ENCODE peak calls at places on chromosomes 16 and 17, in nine cellular contexts. T is nephron progenitor cell; E is memory B cell; X is SHP77 treated with DMSO at 0.1 percent for 48 hours; S is stimulated activated CD4-positive, alpha-beta T cell treated with anti-CD3 and anti-CD28 coated beads, Interleukin-1b, Interleukin-23, amount 100 ng/mL, for 24 hours; L is GM23248; D is aorta; U is hypothalamus; G is omental fat pad. K is an unnamed sample.

GRCh38 chr17:855594-855993 is 73.4 kb downstream of the MRM3 start:
- DNase-seq in L (no peak), D (no peak), G (no peak), S (no peak), E (no peak), U (no peak), X (no peak), T (no peak), K (no peak)

GRCh38 chr17:4204676-4205075 is 59.1 kb downstream of the ANKFY1 start:
- DNase-seq in L (peak), D (no peak), S (no peak), T (no peak), E (no peak), U (no peak), G (peak), X (no peak), K (no peak)

GRCh38 chr16:1809281-1809801 is 15.8 kb upstream of the IGFALS start:
- DNase-seq in S (no peak), G (no peak), L (no peak), E (no peak), T (no peak), X (no peak), U (no peak), D (peak), K (no peak)

GRCh38 chr16:11729787-11730186 is 12.9 kb downstream of the TXNDC11 start:
- DNase-seq in S (no peak), U (no peak), G (no peak), X (no peak), E (no peak), T (no peak), L (no peak), D (no peak), K (no peak)

GRCh38 chr17:17815062-17815406 is 21.8 kb downstream of the SREBF1 start:
- DNase-seq in G (no peak), L (no peak), T (no peak), D (no peak), U (no peak), E (no peak), X (no peak), S (no peak), K (no peak)

GRCh38 chr16:23505942-23506605 is 4.2 kb downstream of the GGA2 start:
- DNase-seq in X (no peak), E (no peak), S (no peak), U (no peak), D (no peak), G (no peak), L (peak), T (no peak), K (no peak)

GRCh38 chr17:60524463-60525346 is 1.3 kb downstream of the APPBP2 start:
- DNase-seq in X (no peak), L (peak), D (no peak), S (no peak), U (no peak), G (no peak), E (no peak), T (no peak), K (no peak)

GRCh38 chr17:29968271-29968670 is 26.8 kb downstream of the EFCAB5 start:
- DNase-seq in G (no peak), S (no peak), U (no peak), L (no peak), T (no peak), E (no peak), D (no peak), X (no peak), K (no peak)

GRCh38 chr16:2156025-2156848 is 655 bp downstream of the TRAF7 start:
- DNase-seq in L (peak), G (no peak), D (peak), T (peak), U (no peak), E (no peak), X (no peak), S (no peak), K (no peak)

GRCh38 chr16:54284931-54285413 is 1.6 kb downstream of the IRX3 start:
- DNase-seq in U (no peak), X (no peak), D (no peak), S (no peak), G (no peak), T (peak), E (no peak), L (peak), K (no peak)

GRCh38 chr17:81314410-81315169 is 19.5 kb upstream of the SLC38A10 start:
- DNase-seq in G (no peak), D (no peak), X (no peak), T (no peak), S (no peak), L (no peak), U (no peak), E (no peak), K (no peak)

GRCh38 chr16:76487411-76488064 is 210.3 kb downstream of the CNTNAP4 start:
- DNase-seq in L (no peak), X (no peak), D (no peak), S (no peak), E (no peak), U (no peak), G (no peak), T (no peak), K (no peak)

GRCh38 chr17:61981323-61981722 is 53.5 kb upstream of the INTS2 start:
- DNase-seq in D (no peak), T (no peak), E (no peak), U (no peak), S (no peak), X (no peak), G (no peak), L (peak), K (no peak)

GRCh38 chr17:45147102-45147580 is 1.1 kb upstream of the HEXIM1 start:
- DNase-seq in D (no peak), T (no peak), X (no peak), L (peak), G (no peak), U (no peak), E (no peak), S (no peak), K (no peak)

GRCh38 chr17:5545051-5545987 is 39.0 kb downstream of the NLRP1 start:
- DNase-seq in X (no peak), D (no peak), E (no peak), U (no peak), S (no peak), G (no peak), T (no peak), L (peak), K (no peak)

GRCh38 chr17:65547253-65547670 is 14.2 kb downstream of the AXIN2 start:
- DNase-seq in U (no peak), S (no peak), E (no peak), G (no peak), D (no peak), T (no peak), X (no peak), L (no peak), K (no peak)

GRCh38 chr16:30113031-30113710 is at the start of gene GDPD3:
- DNase-seq in L (peak), T (no peak), X (no peak), G (no peak), U (no peak), S (no peak), E (no peak), D (peak), K (no peak)

GRCh38 chr17:2635241-2635640 is 41.8 kb downstream of the PAFAH1B1 start:
- DNase-seq in L (no peak), G (no peak), T (no peak), U (no peak), X (no peak), E (no peak), D (no peak), S (no peak), K (no peak)

GRCh38 chr16:67993207-67994036 is 5.9 kb downstream of the DPEP2 start:
- DNase-seq in L (peak), X (peak), E (peak), S (peak), T (peak), U (peak), G (peak), D (peak), K (no peak)